ENCODE peak calls at places on chromosomes 16 and 17, in four cellular contexts. One of them, this sample, is unnamed.

GRCh38 chr16:69831212-69832123 is 69.3 kb downstream of the WWP2 start:
- DNase-seq in upper lobe of right lung: no peak
- DNase-seq in uterus: no peak
- DNase-seq in neural progenitor cell: no peak
- DNase-seq in this sample: no peak

GRCh38 chr17:75679706-75680201 is 12.6 kb downstream of the SAP30BP start:
- DNase-seq in upper lobe of right lung: no peak
- DNase-seq in uterus: no peak
- DNase-seq in neural progenitor cell: no peak
- DNase-seq in this sample: peak; percentile 49

GRCh38 chr16:22638393-22639206 is 127.9 kb downstream of the NPIPB5 start:
- DNase-seq in uterus: no peak
- DNase-seq in upper lobe of right lung: no peak
- DNase-seq in neural progenitor cell: no peak
- DNase-seq in this sample: peak; percentile 59

GRCh38 chr16:67551972-67552371 is 10.4 kb upstream of the CTCF start:
- DNase-seq in neural progenitor cell: no peak
- DNase-seq in upper lobe of right lung: no peak
- DNase-seq in uterus: no peak
- DNase-seq in this sample: no peak

GRCh38 chr17:41910701-41911391 is 7.9 kb downstream of the ACLY start:
- DNase-seq in upper lobe of right lung: no peak
- DNase-seq in uterus: no peak
- DNase-seq in neural progenitor cell: no peak
- DNase-seq in this sample: peak; percentile 70

GRCh38 chr16:9039208-9039607 is 52.2 kb upstream of the HAPSTR1 start:
- DNase-seq in upper lobe of right lung: no peak
- DNase-seq in neural progenitor cell: peak; percentile 23
- DNase-seq in uterus: no peak
- DNase-seq in this sample: no peak

GRCh38 chr16:27824786-27825185 is 238.7 kb downstream of the GSG1L start:
- DNase-seq in uterus: no peak
- DNase-seq in upper lobe of right lung: peak; percentile 49
- DNase-seq in neural progenitor cell: no peak
- DNase-seq in this sample: no peak

GRCh38 chr17:27247071-27247957 is 46.6 kb upstream of the WSB1 start:
- DNase-seq in neural progenitor cell: no peak
- DNase-seq in uterus: peak; percentile 37
- DNase-seq in upper lobe of right lung: peak; percentile 73
- DNase-seq in this sample: no peak

GRCh38 chr16:1347286-1347855 is 4.3 kb downstream of the TSR3 start:
- DNase-seq in upper lobe of right lung: no peak
- DNase-seq in neural progenitor cell: no peak
- DNase-seq in uterus: no peak
- DNase-seq in this sample: no peak

GRCh38 chr16:9062301-9062700 is 29.1 kb upstream of the HAPSTR1 start:
- DNase-seq in upper lobe of right lung: no peak
- DNase-seq in uterus: no peak
- DNase-seq in neural progenitor cell: no peak
- DNase-seq in this sample: no peak

GRCh38 chr17:41917957-41918391 is 777 bp downstream of the ACLY start:
- DNase-seq in neural progenitor cell: peak; percentile 54
- DNase-seq in upper lobe of right lung: peak; percentile 82
- DNase-seq in uterus: peak; percentile 61
- DNase-seq in this sample: peak; percentile 30

GRCh38 chr16:9599415-9600110 is 508.1 kb downstream of the HAPSTR1 start:
- DNase-seq in uterus: no peak
- DNase-seq in upper lobe of right lung: no peak
- DNase-seq in neural progenitor cell: no peak
- DNase-seq in this sample: no peak

GRCh38 chr16:30740364-30741251 is 7.6 kb upstream of the PHKG2 start:
- DNase-seq in upper lobe of right lung: peak; percentile 93
- DNase-seq in neural progenitor cell: no peak
- DNase-seq in uterus: peak; percentile 80
- DNase-seq in this sample: peak; percentile 99

GRCh38 chr17:19569785-19570496 is 36.3 kb downstream of the SLC47A1 start:
- DNase-seq in neural progenitor cell: no peak
- DNase-seq in uterus: no peak
- DNase-seq in upper lobe of right lung: no peak
- DNase-seq in this sample: no peak

GRCh38 chr16:49236216-49236615 is 45.4 kb downstream of the CBLN1 start:
- DNase-seq in uterus: no peak
- DNase-seq in neural progenitor cell: no peak
- DNase-seq in upper lobe of right lung: no peak
- DNase-seq in this sample: no peak

GRCh38 chr17:81328489-81328888 is 33.4 kb upstream of the SLC38A10 start:
- DNase-seq in upper lobe of right lung: peak; percentile 83
- DNase-seq in neural progenitor cell: no peak
- DNase-seq in uterus: no peak
- DNase-seq in this sample: no peak

GRCh38 chr16:63737633-63738032 is 1384.2 kb downstream of the CDH11 start:
- DNase-seq in upper lobe of right lung: no peak
- DNase-seq in neural progenitor cell: no peak
- DNase-seq in uterus: no peak
- DNase-seq in this sample: no peak

GRCh38 chr17:59508999-59509398 is 56.4 kb upstream of the DHX40 start:
- DNase-seq in upper lobe of right lung: no peak
- DNase-seq in uterus: no peak
- DNase-seq in neural progenitor cell: peak; percentile 12
- DNase-seq in this sample: no peak

GRCh38 chr16:50273382-50273690 is 7.0 kb downstream of the ADCY7 start:
- DNase-seq in neural progenitor cell: no peak
- DNase-seq in upper lobe of right lung: no peak
- DNase-seq in uterus: no peak
- DNase-seq in this sample: no peak

GRCh38 chr17:68355093-68355492 is 63.8 kb downstream of the ARSG start:
- DNase-seq in upper lobe of right lung: no peak
- DNase-seq in uterus: no peak
- DNase-seq in neural progenitor cell: no peak
- DNase-seq in this sample: no peak

GRCh38 chr17:68868708-68869107 is 86.5 kb downstream of the ABCA8 start:
- DNase-seq in upper lobe of right lung: no peak
- DNase-seq in neural progenitor cell: no peak
- DNase-seq in uterus: no peak
- DNase-seq in this sample: no peak

GRCh38 chr17:40349477-40350409 is 14.8 kb downstream of the GJD3 start:
- DNase-seq in upper lobe of right lung: peak; percentile 74
- DNase-seq in uterus: no peak
- DNase-seq in neural progenitor cell: no peak
- DNase-seq in this sample: peak; percentile 96

GRCh38 chr16:71542377-71542776 is 16.2 kb downstream of the CHST4 start:
- DNase-seq in neural progenitor cell: peak; percentile 84
- DNase-seq in uterus: no peak
- DNase-seq in upper lobe of right lung: peak; percentile 70
- DNase-seq in this sample: peak; percentile 44

GRCh38 chr17:40818343-40818732 is 4.1 kb downstream of the KRT10 start:
- DNase-seq in upper lobe of right lung: no peak
- DNase-seq in uterus: no peak
- DNase-seq in neural progenitor cell: no peak
- DNase-seq in this sample: no peak

GRCh38 chr17:79545251-79546005 is 65.4 kb downstream of the RBFOX3 start:
- DNase-seq in upper lobe of right lung: peak; percentile 34
- DNase-seq in uterus: no peak
- DNase-seq in neural progenitor cell: no peak
- DNase-seq in this sample: no peak

GRCh38 chr16:82329504-82330192 is 159.6 kb upstream of the MPHOSPH6 start:
- DNase-seq in uterus: no peak
- DNase-seq in neural progenitor cell: peak; percentile 47
- DNase-seq in upper lobe of right lung: no peak
- DNase-seq in this sample: no peak

GRCh38 chr17:8487130-8487645 is 51.5 kb downstream of the NDEL1 start:
- DNase-seq in uterus: no peak
- DNase-seq in neural progenitor cell: no peak
- DNase-seq in upper lobe of right lung: peak; percentile 28
- DNase-seq in this sample: no peak

GRCh38 chr16:14354561-14355351 is 275.3 kb downstream of the PARN start:
- DNase-seq in uterus: no peak
- DNase-seq in neural progenitor cell: no peak
- DNase-seq in upper lobe of right lung: no peak
- DNase-seq in this sample: no peak

GRCh38 chr16:46715769-46716305 is 26.4 kb downstream of the ORC6 start:
- DNase-seq in neural progenitor cell: no peak
- DNase-seq in uterus: no peak
- DNase-seq in upper lobe of right lung: no peak
- DNase-seq in this sample: no peak

GRCh38 chr17:21374455-21375161 is 1.5 kb upstream of the KCNJ12 start:
- DNase-seq in upper lobe of right lung: no peak
- DNase-seq in neural progenitor cell: no peak
- DNase-seq in uterus: no peak
- DNase-seq in this sample: no peak

GRCh38 chr16:22948058-22948602 is 134.2 kb downstream of the HS3ST2 start:
- DNase-seq in upper lobe of right lung: no peak
- DNase-seq in neural progenitor cell: no peak
- DNase-seq in uterus: peak; percentile 15
- DNase-seq in this sample: no peak

GRCh38 chr17:79235808-79236207 is 161.2 kb downstream of the ENGASE start:
- DNase-seq in uterus: no peak
- DNase-seq in upper lobe of right lung: no peak
- DNase-seq in neural progenitor cell: no peak
- DNase-seq in this sample: no peak

GRCh38 chr16:19223235-19223847 is 55.3 kb downstream of the SYT17 start:
- DNase-seq in neural progenitor cell: peak; percentile 65
- DNase-seq in upper lobe of right lung: no peak
- DNase-seq in uterus: no peak
- DNase-seq in this sample: no peak

GRCh38 chr16:3548859-3549258 is 28.3 kb downstream of the NLRC3 start:
- DNase-seq in upper lobe of right lung: peak; percentile 59
- DNase-seq in neural progenitor cell: no peak
- DNase-seq in uterus: no peak
- DNase-seq in this sample: no peak

GRCh38 chr16:22070361-22071351 is 21.7 kb upstream of the VWA3A start:
- DNase-seq in uterus: peak; percentile 25
- DNase-seq in upper lobe of right lung: no peak
- DNase-seq in neural progenitor cell: no peak
- DNase-seq in this sample: peak; percentile 37

GRCh38 chr17:79269620-79270019 is 195.0 kb downstream of the ENGASE start:
- DNase-seq in neural progenitor cell: no peak
- DNase-seq in upper lobe of right lung: no peak
- DNase-seq in uterus: no peak
- DNase-seq in this sample: no peak

GRCh38 chr16:71515026-71515425 is 11.2 kb upstream of the CHST4 start:
- DNase-seq in uterus: no peak
- DNase-seq in upper lobe of right lung: no peak
- DNase-seq in neural progenitor cell: no peak
- DNase-seq in this sample: no peak

DNA sequence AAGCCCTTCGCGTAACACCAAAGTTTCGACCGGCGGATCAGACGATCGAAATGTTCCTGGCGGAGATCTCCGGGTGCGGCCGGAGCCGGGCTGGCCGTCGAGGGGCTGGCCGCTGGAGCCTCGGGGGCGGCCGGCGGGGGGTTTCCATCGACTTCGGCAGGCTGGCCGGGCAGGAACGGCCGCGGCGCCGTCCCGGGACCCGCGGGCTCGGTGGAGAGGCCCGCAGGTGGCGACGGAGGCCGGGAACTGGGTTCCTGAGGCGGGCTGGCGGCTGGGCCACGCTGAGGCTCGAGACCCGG is 1.1 kb downstream of the EPOP start:
- DNase-seq in uterus: peak; percentile 34
- DNase-seq in neural progenitor cell: peak; percentile 73
- DNase-seq in upper lobe of right lung: no peak
- DNase-seq in this sample: no peak
- TF ChIP-seq CTCF in uterus: peak; percentile 17
- TF ChIP-seq CTCF in neural progenitor cell: no peak
- TF ChIP-seq CTCF in upper lobe of right lung: no peak
- TF ChIP-seq CTCF in this sample: no peak

GRCh38 chr17:47834756-47835155 is 3.3 kb downstream of the LRRC46 start:
- DNase-seq in upper lobe of right lung: no peak
- DNase-seq in neural progenitor cell: no peak
- DNase-seq in uterus: no peak
- DNase-seq in this sample: no peak
- H3K27ac ChIP-seq in upper lobe of right lung: peak overlapping the region; percentile 30
- H3K27ac ChIP-seq in neural progenitor cell: no peak overlapping the region
- H3K27ac ChIP-seq in uterus: no peak overlapping the region
- H3K27ac ChIP-seq in this sample: no peak overlapping the region

GRCh38 chr16:20799599-20799998 is 6.7 kb downstream of the ERI2 start:
- DNase-seq in upper lobe of right lung: no peak
- DNase-seq in neural progenitor cell: peak; percentile 32
- DNase-seq in uterus: no peak
- DNase-seq in this sample: no peak
- TF ChIP-seq CTCF in upper lobe of right lung: peak; percentile 58
- TF ChIP-seq CTCF in neural progenitor cell: peak; percentile 62
- TF ChIP-seq CTCF in uterus: peak; percentile 35
- TF ChIP-seq CTCF in this sample: peak; percentile 36

DNA sequence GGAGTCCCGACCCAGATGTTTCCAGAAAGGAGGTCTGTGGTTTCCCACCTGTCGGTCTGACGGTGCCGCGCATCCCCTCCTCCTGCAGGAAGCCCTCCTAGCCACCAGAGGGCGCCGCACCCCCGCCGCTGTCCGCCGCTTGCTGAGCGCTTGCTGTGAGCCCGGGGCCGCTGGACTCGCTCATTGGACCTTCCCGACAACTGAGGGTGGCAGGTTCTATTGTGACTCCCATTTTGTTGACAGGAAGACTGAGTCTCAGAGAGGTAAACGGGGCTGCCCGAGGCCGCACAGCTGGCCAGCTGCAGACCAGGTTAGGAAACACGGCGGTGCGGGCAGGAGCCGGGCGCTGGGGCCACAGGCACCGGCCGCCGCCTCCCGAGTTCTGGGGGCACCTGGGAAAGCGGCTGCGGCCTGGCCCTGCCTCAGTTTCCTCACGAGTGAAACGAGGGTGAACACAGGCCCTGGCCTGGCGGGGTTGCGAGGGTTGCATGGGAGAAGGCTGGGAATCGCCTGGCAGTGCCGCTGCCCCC is 191.1 kb upstream of the CIBAR2 start:
- DNase-seq in neural progenitor cell: peak; percentile 80
- DNase-seq in uterus: peak; percentile 58
- DNase-seq in upper lobe of right lung: peak; percentile 84
- DNase-seq in this sample: peak; percentile 68
- H3K27ac ChIP-seq in neural progenitor cell: no peak overlapping the region
- H3K27ac ChIP-seq in uterus: no peak overlapping the region
- H3K27ac ChIP-seq in upper lobe of right lung: no peak overlapping the region
- H3K27ac ChIP-seq in this sample: no peak overlapping the region

GRCh38 chr16:51888021-51888420 is 658.9 kb downstream of the TOX3 start:
- DNase-seq in uterus: no peak
- DNase-seq in neural progenitor cell: no peak
- DNase-seq in upper lobe of right lung: no peak
- DNase-seq in this sample: peak; percentile 19

GRCh38 chr16:51886456-51886855 is 660.5 kb downstream of the TOX3 start:
- DNase-seq in upper lobe of right lung: no peak
- DNase-seq in neural progenitor cell: no peak
- DNase-seq in uterus: no peak
- DNase-seq in this sample: no peak

GRCh38 chr16:51884773-51885172 is 662.2 kb downstream of the TOX3 start:
- DNase-seq in uterus: no peak
- DNase-seq in neural progenitor cell: no peak
- DNase-seq in upper lobe of right lung: no peak
- DNase-seq in this sample: no peak

DNA sequence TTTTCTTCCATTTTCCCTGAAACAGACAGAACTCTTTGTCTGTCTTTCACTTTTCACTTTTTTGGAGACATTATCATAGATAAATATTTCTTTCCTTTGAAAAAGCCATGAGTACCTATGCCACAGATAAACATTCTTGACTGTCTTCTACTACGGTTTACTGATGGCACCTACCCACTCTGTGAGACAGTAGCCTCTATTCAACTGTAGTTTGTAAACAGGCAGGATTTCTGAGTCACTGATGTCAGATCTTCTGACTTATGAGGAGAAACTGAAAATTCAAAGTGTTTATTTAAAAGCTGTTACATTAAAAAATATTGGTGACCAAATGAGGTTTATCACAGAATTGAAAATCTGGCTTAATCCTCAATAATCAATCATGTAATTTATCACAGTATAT is 658.4 kb downstream of the TOX3 start:
- DNase-seq in neural progenitor cell: no peak
- DNase-seq in upper lobe of right lung: no peak
- DNase-seq in uterus: no peak
- DNase-seq in this sample: no peak
- TF ChIP-seq CTCF in neural progenitor cell: no peak
- TF ChIP-seq CTCF in upper lobe of right lung: no peak
- TF ChIP-seq CTCF in uterus: no peak
- TF ChIP-seq CTCF in this sample: no peak